ENCODE peak calls at places on chromosome 20, in nine cellular contexts. W is cardiac muscle cell, M is body of pancreas, P is PC-9, F is tibial nerve, H is HFFc6, B is GM10248, C is AG04450, A is omental fat pad. O is an unnamed sample.

GRCh38 chr20:47788741-47789080 is 3.4 kb upstream of the SULF2 start:
- DNase-seq in P (no peak), W (no peak), C (no peak), F (no peak), B (no peak), M (no peak), H (no peak), A (no peak), O (no peak)

GRCh38 chr20:48102821-48103635 is 317.7 kb upstream of the SULF2 start:
- DNase-seq in M (no peak), H (no peak), P (no peak), B (no peak), W (peak; percentile 86), A (no peak), F (no peak), C (no peak), O (no peak)

GRCh38 chr20:18506744-18507143 is 996 bp upstream of the SEC23B start:
- DNase-seq in M (no peak), A (no peak), W (no peak), P (no peak), C (no peak), H (no peak), B (no peak), F (no peak), O (no peak)

GRCh38 chr20:57620999-57621398 is 773 bp upstream of the ZBP1 start:
- DNase-seq in C (no peak), B (no peak), M (no peak), P (no peak), F (no peak), A (no peak), H (no peak), W (no peak), O (no peak)

GRCh38 chr20:45924391-45925261 is 9.9 kb upstream of the PCIF1 start:
- DNase-seq in C (no peak), A (no peak), H (no peak), B (no peak), F (peak; percentile 41), W (peak; percentile 80), M (no peak), P (no peak), O (no peak)

GRCh38 chr20:56322661-56323060 is 36.1 kb upstream of the FAM210B start:
- DNase-seq in W (no peak), B (no peak), A (no peak), C (no peak), P (no peak), F (no peak), H (no peak), M (no peak), O (no peak)

GRCh38 chr20:7703436-7703835 is 236.8 kb downstream of the HAO1 start:
- DNase-seq in B (no peak), P (no peak), W (no peak), F (no peak), H (no peak), A (no peak), M (no peak), C (no peak), O (no peak)

GRCh38 chr20:23350855-23351838 is 556 bp downstream of the NXT1 start:
- DNase-seq in A (peak; percentile 48), C (no peak), B (peak; percentile 57), P (peak; percentile 54), F (peak; percentile 27), M (peak; percentile 35), W (peak; percentile 38), H (peak; percentile 22), O (peak; percentile 70)

GRCh38 chr20:25278636-25279361 is 30.9 kb downstream of the PYGB start:
- DNase-seq in H (no peak), M (peak; percentile 10), B (no peak), A (peak; percentile 2), C (no peak), P (no peak), F (peak; percentile 7), W (no peak), O (no peak)

GRCh38 chr20:49832632-49833327 is 20.2 kb downstream of the SLC9A8 start:
- DNase-seq in A (no peak), H (no peak), B (no peak), C (no peak), F (no peak), P (peak; percentile 92), M (no peak), W (peak; percentile 79), O (no peak)

GRCh38 chr20:43066061-43066575 is 123.6 kb downstream of the PTPRT start:
- DNase-seq in B (no peak), M (no peak), P (peak; percentile 12), H (no peak), A (no peak), F (no peak), C (no peak), W (no peak), O (no peak)

GRCh38 chr20:24741673-24742072 is 207.4 kb upstream of the CST7 start:
- DNase-seq in B (no peak), C (no peak), A (no peak), M (no peak), P (no peak), F (no peak), H (no peak), W (no peak), O (no peak)

GRCh38 chr20:50592282-50593004 is 82.3 kb downstream of the PTPN1 start:
- DNase-seq in F (no peak), B (no peak), W (no peak), A (no peak), H (no peak), M (peak; percentile 74), P (no peak), C (no peak), O (no peak)

GRCh38 chr20:46129955-46130481 is 11.9 kb downstream of the CD40 start:
- DNase-seq in H (no peak), F (no peak), A (no peak), B (no peak), W (peak; percentile 4), P (no peak), M (no peak), C (no peak), O (no peak)

DNA sequence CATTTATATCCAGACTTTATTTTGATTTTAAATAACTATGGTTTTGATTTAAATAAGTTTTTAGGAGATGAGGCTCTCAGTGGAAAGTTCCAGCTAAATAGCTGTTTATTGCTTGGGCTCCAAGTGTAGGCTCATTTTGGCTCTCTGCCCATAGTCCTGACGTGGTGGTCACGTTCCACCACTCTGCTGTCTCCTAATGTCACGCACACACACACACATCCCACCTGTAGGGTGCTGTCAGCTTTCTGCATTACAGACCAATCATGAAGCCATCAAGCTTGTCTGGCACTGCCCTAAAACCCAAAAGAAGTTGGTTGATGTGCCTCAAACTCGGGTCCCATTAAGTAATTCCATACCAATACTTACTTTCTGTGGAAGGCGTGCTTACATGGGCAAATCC is 45.4 kb downstream of the PANK2 start:
- DNase-seq in F (no peak), M (no peak), H (peak; percentile 39), A (no peak), P (no peak), W (no peak), C (no peak), B (no peak), O (no peak)
- TF ChIP-seq CTCF in F (no peak), M (no peak), H (no peak), A (no peak), P (no peak), W (no peak), C (no peak), B (no peak), O (no peak)

GRCh38 chr20:13263451-13263850 is 42.4 kb downstream of the ISM1 start:
- DNase-seq in F (no peak), B (no peak), A (no peak), M (no peak), P (no peak), H (no peak), C (no peak), W (no peak), O (no peak)

GRCh38 chr20:13262302-13262650 is 41.2 kb downstream of the ISM1 start:
- DNase-seq in C (no peak), B (no peak), F (no peak), H (no peak), M (no peak), P (no peak), W (no peak), A (no peak), O (no peak)

GRCh38 chr20:13260620-13261279 is 39.7 kb downstream of the ISM1 start:
- DNase-seq in M (no peak), A (no peak), P (no peak), B (no peak), H (no peak), C (no peak), W (no peak), F (no peak), O (no peak)

GRCh38 chr20:13261460-13262301 is 40.6 kb downstream of the ISM1 start:
- DNase-seq in F (no peak), A (no peak), M (peak; percentile 80), P (no peak), C (peak; percentile 8), H (no peak), B (peak; percentile 52), W (peak; percentile 66), O (peak; percentile 55)

GRCh38 chr20:13262701-13263335 is 41.7 kb downstream of the ISM1 start:
- DNase-seq in M (no peak), P (no peak), A (no peak), F (no peak), B (no peak), C (no peak), W (no peak), H (no peak), O (no peak)
- TF ChIP-seq CTCF in M (no peak), P (no peak), A (no peak), F (no peak), B (no peak), C (no peak), W (no peak), H (no peak), O (no peak)

GRCh38 chr20:40766081-40766480 is 77.0 kb upstream of the MAFB start:
- DNase-seq in H (no peak), C (no peak), F (no peak), M (no peak), P (no peak), B (no peak), W (no peak), A (no peak), O (no peak)
- TF ChIP-seq CTCF in H (no peak), C (no peak), F (no peak), M (no peak), P (no peak), B (no peak), W (no peak), A (no peak), O (no peak)

DNA sequence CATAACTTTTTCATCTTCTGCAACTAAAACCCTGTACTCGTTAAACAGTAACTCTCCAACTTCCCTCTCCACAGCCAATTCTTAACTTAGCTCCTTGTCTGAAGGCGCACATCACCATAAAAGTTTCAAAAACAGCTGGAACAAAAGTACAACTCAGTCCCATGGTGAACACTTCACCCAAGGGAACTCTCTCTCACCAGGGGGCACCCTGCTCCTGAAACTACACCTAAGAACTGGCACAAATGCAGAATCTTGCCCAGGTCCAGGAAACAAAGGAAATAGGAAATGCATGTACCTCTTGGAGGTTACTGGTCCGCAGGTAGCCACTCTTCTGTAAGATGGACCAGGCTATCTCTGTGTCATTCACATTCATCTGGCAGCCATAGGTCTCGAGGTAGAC is 6.6 kb downstream of the CDK5RAP1 start:
- DNase-seq in C (no peak), H (no peak), B (no peak), M (no peak), A (no peak), P (no peak), F (no peak), W (no peak), O (no peak)
- TF ChIP-seq CTCF in C (no peak), H (peak; percentile 45), B (peak; percentile 4), M (no peak), A (no peak), P (no peak), F (no peak), W (peak; percentile 15), O (no peak)